ENCODE peak calls at places on chromosomes 11 and 22, in ten cellular contexts. W is A549, Y is body of pancreas, R is neural progenitor cell, G is coronary artery, Q is mucosa of descending colon, L is tibial nerve, J is SK-N-SH, H is fibroblast of the aortic adventitia, K is choroid plexus epithelial cell. D is an unnamed sample.

GRCh38 chr11:38252620-38253019 is 1654.6 kb upstream of the RAG2 start:
- DNase-seq in H (no peak), Q (no peak), K (peak), J (no peak), L (no peak), G (no peak), W (no peak), Y (no peak), R (no peak), D (no peak)

GRCh38 chr11:100706179-100706578 is 19.1 kb downstream of the ARHGAP42 start:
- DNase-seq in Y (no peak), R (no peak), G (no peak), K (no peak), W (no peak), L (no peak), J (no peak), H (no peak), Q (no peak), D (no peak)

GRCh38 chr22:27159716-27160295 is 502.4 kb downstream of the MIAT start:
- DNase-seq in K (no peak), Q (no peak), J (no peak), Y (no peak), G (no peak), W (no peak), H (no peak), L (no peak), R (no peak), D (no peak)

GRCh38 chr22:27370281-27370680 is 431.3 kb downstream of the MN1 start:
- DNase-seq in R (no peak), K (peak), Y (no peak), J (no peak), H (no peak), W (no peak), L (no peak), G (no peak), Q (no peak), D (no peak)

GRCh38 chr11:72232260-72233055 is 7.9 kb downstream of the INPPL1 start:
- DNase-seq in W (no peak), R (no peak), G (no peak), K (no peak), Q (no peak), L (no peak), Y (no peak), J (no peak), H (no peak), D (no peak)

GRCh38 chr11:116334596-116334995 is 438.2 kb downstream of the BUD13 start:
- DNase-seq in Y (no peak), Q (no peak), W (no peak), K (no peak), J (no peak), R (no peak), G (no peak), H (no peak), L (no peak), D (no peak)

GRCh38 chr11:111663820-111664219 is 61.6 kb downstream of the SIK2 start:
- DNase-seq in G (no peak), R (no peak), L (no peak), J (no peak), Y (peak), Q (peak), W (no peak), H (peak), K (peak), D (no peak)

GRCh38 chr11:9906043-9906791 is 242.3 kb downstream of the SWAP70 start:
- DNase-seq in R (peak), H (peak), W (peak), L (no peak), K (peak), Q (no peak), G (no peak), Y (no peak), J (no peak), D (peak)

GRCh38 chr22:27531782-27532530 is 269.6 kb downstream of the MN1 start:
- DNase-seq in W (peak), H (peak), G (no peak), R (no peak), L (no peak), Y (no peak), J (no peak), K (peak), Q (no peak), D (peak)

GRCh38 chr11:44763111-44763820 is 36.5 kb downstream of the TSPAN18 start:
- DNase-seq in G (peak), J (no peak), R (no peak), Y (no peak), L (no peak), Q (no peak), K (peak), W (no peak), H (peak), D (no peak)

GRCh38 chr11:115736146-115736545 is 231.9 kb upstream of the CADM1 start:
- DNase-seq in W (no peak), H (no peak), R (no peak), L (no peak), J (no peak), Q (no peak), G (no peak), Y (no peak), K (no peak), D (no peak)

GRCh38 chr11:72443016-72443415 is 8.7 kb upstream of the CLPB start:
- DNase-seq in R (no peak), L (no peak), Q (no peak), H (peak), J (no peak), K (peak), Y (no peak), W (no peak), G (no peak), D (peak)

GRCh38 chr11:123833095-123833494 is 26.9 kb upstream of the OR6M1 start:
- DNase-seq in J (no peak), L (no peak), H (no peak), K (no peak), W (no peak), R (no peak), Q (no peak), G (no peak), Y (no peak), D (no peak)

GRCh38 chr22:28978158-28978557 is 83.5 kb downstream of the C22orf31 start:
- DNase-seq in G (no peak), H (peak), K (peak), J (no peak), R (no peak), Y (no peak), W (no peak), L (no peak), Q (no peak), D (no peak)

GRCh38 chr11:75639752-75640151 is 29.1 kb downstream of the MAP6 start:
- DNase-seq in L (peak), J (peak), Q (peak), R (peak), H (peak), W (no peak), Y (peak), K (peak), G (no peak), D (no peak)

GRCh38 chr11:116731097-116731761 is 41.6 kb downstream of the BUD13 start:
- DNase-seq in W (no peak), R (peak), G (peak), H (peak), L (no peak), J (peak), K (peak), Q (no peak), Y (no peak), D (no peak)

GRCh38 chr11:120589376-120589775 is 77.8 kb downstream of the GRIK4 start:
- DNase-seq in H (no peak), Q (no peak), L (no peak), K (no peak), G (no peak), J (no peak), Y (no peak), W (no peak), R (no peak), D (no peak)

GRCh38 chr11:130413383-130414106 is 14.9 kb downstream of the ADAMTS8 start:
- DNase-seq in H (peak), K (peak), Y (no peak), W (peak), R (no peak), Q (no peak), L (no peak), J (no peak), G (no peak), D (peak)

GRCh38 chr11:44205358-44205757 is 104.6 kb downstream of the ALX4 start:
- DNase-seq in L (no peak), H (no peak), Q (no peak), Y (no peak), J (no peak), W (no peak), K (no peak), G (no peak), R (no peak), D (no peak)

GRCh38 chr11:119641991-119642745 is 86.8 kb downstream of the NECTIN1 start:
- DNase-seq in K (peak), Y (no peak), L (no peak), G (no peak), J (peak), H (no peak), R (peak), Q (no peak), W (peak), D (no peak)

GRCh38 chr22:20084547-20085413 is 4.7 kb downstream of the DGCR8 start:
- DNase-seq in Y (no peak), G (no peak), L (no peak), W (no peak), J (peak), Q (peak), R (peak), K (peak), H (peak), D (no peak)

GRCh38 chr11:10017050-10017449 is 277.0 kb downstream of the SBF2 start:
- DNase-seq in H (no peak), L (no peak), G (no peak), R (no peak), Y (no peak), K (peak), J (no peak), W (no peak), Q (no peak), D (no peak)

GRCh38 chr11:95725169-95725568 is 64.4 kb downstream of the FAM76B start:
- DNase-seq in Y (no peak), R (no peak), L (no peak), H (no peak), J (no peak), Q (no peak), K (no peak), G (no peak), W (no peak), D (no peak)

GRCh38 chr11:46248270-46249102 is 29.0 kb upstream of the CREB3L1 start:
- DNase-seq in K (peak), J (no peak), L (no peak), H (peak), Y (no peak), Q (no peak), R (no peak), G (no peak), W (peak), D (peak)

GRCh38 chr11:121936781-121937447 is 179.1 kb downstream of the BLID start:
- DNase-seq in H (peak), G (no peak), Y (no peak), J (no peak), K (peak), Q (no peak), W (no peak), R (no peak), L (no peak), D (peak)

GRCh38 chr11:93267383-93267782 is 63.2 kb upstream of the DEUP1 start:
- DNase-seq in Y (no peak), K (no peak), H (no peak), Q (no peak), G (no peak), R (no peak), J (no peak), W (no peak), L (no peak), D (no peak)

GRCh38 chr22:24554316-24555159 is at the start of gene GUCD1:
- DNase-seq in R (peak), Q (peak), G (no peak), K (peak), J (no peak), W (no peak), L (no peak), Y (peak), H (peak), D (no peak)

GRCh38 chr11:43950323-43950855 is 8.0 kb downstream of the C11orf96 start:
- DNase-seq in W (no peak), J (no peak), G (no peak), L (no peak), H (no peak), Q (no peak), R (no peak), K (no peak), Y (no peak), D (no peak)

GRCh38 chr11:69718147-69718546 is 14.3 kb upstream of the FGF19 start:
- DNase-seq in Y (no peak), J (peak), R (peak), H (no peak), W (peak), L (no peak), Q (no peak), G (no peak), K (peak), D (no peak)
- TF ChIP-seq CTCF in Y (peak), J (peak), R (peak), H (peak), W (peak), L (peak), Q (no peak), G (no peak), K (peak), D (peak)

GRCh38 chr11:12827929-12828812 is 153.9 kb downstream of the TEAD1 start:
- DNase-seq in L (peak), K (peak), R (peak), Q (peak), W (peak), Y (peak), H (peak), G (no peak), J (no peak), D (peak)
- H3K4me3 ChIP-seq in L (peak), K (peak), R (peak), Q (no peak), W (peak), Y (peak), H (peak), G (peak), J (no peak), D (peak)

GRCh38 chr11:65547446-65548125 is 10.6 kb downstream of the LTBP3 start:
- DNase-seq in J (no peak), H (no peak), K (no peak), Y (no peak), Q (peak), L (no peak), R (no peak), W (no peak), G (no peak), D (no peak)
- TF ChIP-seq CTCF in J (no peak), H (no peak), K (no peak), Y (no peak), Q (no peak), L (no peak), R (peak), W (no peak), G (no peak), D (no peak)

GRCh38 chr11:440065-441042 is 1.5 kb downstream of the ANO9 start:
- DNase-seq in Y (no peak), L (no peak), J (peak), H (peak), W (peak), R (no peak), Q (peak), G (no peak), K (peak), D (no peak)

GRCh38 chr11:442611-443081 is 835 bp upstream of the ANO9 start:
- DNase-seq in W (no peak), G (no peak), L (no peak), J (peak), H (no peak), Y (no peak), K (no peak), Q (no peak), R (no peak), D (no peak)

GRCh38 chr11:439315-440064 is 2.3 kb downstream of the ANO9 start:
- DNase-seq in H (no peak), Y (no peak), W (no peak), L (no peak), J (no peak), K (no peak), Q (no peak), R (no peak), G (no peak), D (no peak)

GRCh38 chr11:441418-442274 is at the start of gene ANO9:
- DNase-seq in G (no peak), J (peak), K (no peak), H (no peak), R (peak), Y (peak), W (no peak), L (no peak), Q (peak), D (no peak)

GRCh38 chr11:441043-441417 is 781 bp downstream of the ANO9 start:
- DNase-seq in L (no peak), R (no peak), Y (no peak), H (no peak), G (no peak), W (no peak), Q (peak), J (peak), K (no peak), D (no peak)
- H3K4me3 ChIP-seq in L (no peak), R (no peak), Y (peak), H (no peak), G (no peak), W (no peak), Q (peak), J (no peak), K (no peak), D (no peak)

DNA sequence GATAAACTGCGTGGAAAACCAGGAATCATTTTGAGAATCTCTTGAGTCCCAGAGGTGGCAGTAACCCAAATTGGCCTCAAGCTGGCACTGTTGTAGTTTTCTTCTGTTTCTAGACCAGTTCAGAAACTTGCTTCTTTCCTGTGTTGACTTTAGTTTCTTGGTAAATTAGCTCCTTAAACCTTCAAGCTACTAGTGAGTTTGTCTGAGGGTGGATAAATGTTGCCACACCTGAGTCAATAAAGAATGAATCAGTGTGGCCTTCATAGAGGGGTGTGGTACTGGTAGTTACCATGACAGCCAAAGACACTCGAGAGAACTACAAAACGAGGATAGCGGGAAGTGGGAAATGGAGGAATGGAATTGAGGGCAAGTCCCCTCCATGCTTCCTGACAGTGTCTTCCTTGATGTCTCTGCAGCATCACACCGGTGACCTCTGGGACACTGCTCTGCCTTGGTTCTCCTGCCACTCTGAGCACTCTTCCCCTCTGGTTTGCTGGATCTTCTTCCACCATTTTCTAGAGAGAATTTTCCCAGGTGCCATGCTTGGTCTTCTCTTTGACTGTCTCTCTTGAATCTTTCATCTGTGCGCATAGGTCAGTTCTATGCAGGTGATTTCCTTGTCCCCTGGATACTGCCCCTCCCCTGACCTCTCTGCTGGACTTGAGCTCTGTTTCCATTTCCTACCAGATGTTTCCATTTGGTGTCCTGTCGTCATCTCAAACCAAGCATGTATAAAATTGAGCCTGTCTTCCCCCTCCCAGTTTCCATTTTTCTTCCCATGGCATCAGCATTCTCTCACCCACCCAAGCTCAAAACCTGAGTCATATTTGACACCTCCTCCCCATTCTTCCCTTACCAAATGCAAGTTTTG is 7.2 kb downstream of the POLD4 start:
- DNase-seq in Q (no peak), G (no peak), R (peak), Y (peak), L (no peak), H (peak), K (peak), W (peak), J (peak), D (peak)
- TF ChIP-seq CTCF in Q (peak), G (peak), R (peak), Y (peak), L (peak), H (peak), K (peak), W (peak), J (peak), D (peak)